ENCODE peak calls at places on chromosome 1, in six cellular contexts. Y is HFFc6, C is T follicular helper cell, H is frontal cortex, Q is NCI-H1092, D is anterior cingulate cortex. E is an unnamed sample.

GRCh38 chr1:172356620-172357019 is 63.9 kb upstream of the C1orf105 start:
- DNase-seq in Y (peak), C (no peak), H (no peak), Q (no peak), D (no peak), E (no peak)

GRCh38 chr1:15691434-15692032 is 7.4 kb downstream of the PLEKHM2 start:
- DNase-seq in Y (no peak), C (no peak), H (no peak), Q (no peak), D (no peak), E (peak)

GRCh38 chr1:46530791-46531409 is 20.5 kb downstream of the KNCN start:
- DNase-seq in Y (no peak), C (no peak), H (no peak), Q (no peak), D (no peak), E (no peak)

GRCh38 chr1:67058242-67058641 is 4.3 kb upstream of the SLC35D1 start:
- DNase-seq in Y (no peak), C (no peak), H (no peak), Q (no peak), D (no peak), E (no peak)

GRCh38 chr1:162663086-162663485 is 30.8 kb downstream of the DDR2 start:
- DNase-seq in Y (peak), C (no peak), H (no peak), Q (no peak), D (no peak), E (no peak)

GRCh38 chr1:159838715-159839114 is 12.0 kb downstream of the SLAMF8 start:
- DNase-seq in Y (no peak), C (no peak), H (no peak), Q (no peak), D (no peak), E (no peak)

GRCh38 chr1:46364612-46365011 is 24.0 kb downstream of the NSUN4 start:
- DNase-seq in Y (no peak), C (no peak), H (no peak), Q (no peak), D (no peak), E (no peak)

GRCh38 chr1:16109571-16109970 is 36.1 kb upstream of the FAM131C start:
- DNase-seq in Y (no peak), C (no peak), H (no peak), Q (no peak), D (no peak), E (no peak)

GRCh38 chr1:229117664-229118300 is 153.1 kb upstream of the RAB4A start:
- DNase-seq in Y (no peak), C (no peak), H (peak), Q (peak), D (peak), E (no peak)

GRCh38 chr1:11334821-11335220 is 61.8 kb downstream of the UBIAD1 start:
- DNase-seq in Y (no peak), C (no peak), H (no peak), Q (no peak), D (no peak), E (no peak)

GRCh38 chr1:77991638-77992037 is 12.8 kb upstream of the FUBP1 start:
- DNase-seq in Y (no peak), C (no peak), H (no peak), Q (no peak), D (no peak), E (no peak)

GRCh38 chr1:244789731-244790130 is 45.7 kb upstream of the COX20 start:
- DNase-seq in Y (no peak), C (no peak), H (no peak), Q (no peak), D (no peak), E (no peak)

GRCh38 chr1:21818661-21819060 is 6.6 kb downstream of the LDLRAD2 start:
- DNase-seq in Y (no peak), C (no peak), H (no peak), Q (no peak), D (no peak), E (no peak)

GRCh38 chr1:101276818-101277217 is 40.0 kb downstream of the S1PR1 start:
- DNase-seq in Y (no peak), C (no peak), H (no peak), Q (no peak), D (no peak), E (no peak)

GRCh38 chr1:218459878-218460277 is 114.7 kb downstream of the TGFB2 start:
- DNase-seq in Y (peak), C (no peak), H (peak), Q (no peak), D (no peak), E (no peak)

GRCh38 chr1:104878203-104878911 is 1128.7 kb downstream of the AMY1C start:
- DNase-seq in Y (no peak), C (no peak), H (no peak), Q (no peak), D (no peak), E (no peak)

GRCh38 chr1:48066951-48067350 is 69.8 kb upstream of the TRABD2B start:
- DNase-seq in Y (no peak), C (no peak), H (no peak), Q (no peak), D (no peak), E (no peak)

GRCh38 chr1:36542962-36543515 is 60.3 kb upstream of the CSF3R start:
- DNase-seq in Y (no peak), C (no peak), H (no peak), Q (no peak), D (no peak), E (no peak)

GRCh38 chr1:8816831-8817412 is 518 bp downstream of the RERE start:
- DNase-seq in Y (peak), C (no peak), H (no peak), Q (no peak), D (no peak), E (no peak)

GRCh38 chr1:228226956-228227791 is 19.3 kb downstream of the OBSCN start:
- DNase-seq in Y (peak), C (no peak), H (no peak), Q (no peak), D (no peak), E (no peak)

GRCh38 chr1:182570611-182570970 is 18.5 kb downstream of the RNASEL start:
- DNase-seq in Y (no peak), C (no peak), H (no peak), Q (no peak), D (no peak), E (no peak)

GRCh38 chr1:236083650-236084385 is 18.9 kb upstream of the NID1 start:
- DNase-seq in Y (peak), C (no peak), H (no peak), Q (no peak), D (no peak), E (no peak)